ENCODE peak calls at places on chromosomes 5 and 9, in nine cellular contexts. U, D, J, G, H, Z, S, P and F are unnamed samples.

GRCh38 chr9:114397848-114398605 is 10.2 kb upstream of the AKNA start:
- DNase-seq in U (peak), D (peak), J (peak), G (peak), H (peak), Z (peak), S (peak), P (peak), F (peak)

GRCh38 chr5:154059039-154059430 is 20.3 kb downstream of the MFAP3 start:
- DNase-seq in U (no peak), D (no peak), J (no peak), G (no peak), H (no peak), Z (no peak), S (no peak), P (no peak), F (no peak)

GRCh38 chr5:90301248-90301647 is 108.3 kb downstream of the CETN3 start:
- DNase-seq in U (no peak), D (no peak), J (no peak), G (no peak), H (no peak), Z (no peak), S (no peak), P (no peak), F (no peak)

GRCh38 chr5:115557667-115558387 is 13.3 kb upstream of the FEM1C start:
- DNase-seq in U (no peak), D (no peak), J (no peak), G (no peak), H (peak), Z (no peak), S (no peak), P (no peak), F (no peak)

GRCh38 chr5:1013238-1013947 is 4.8 kb downstream of the NKD2 start:
- DNase-seq in U (no peak), D (no peak), J (no peak), G (no peak), H (no peak), Z (no peak), S (no peak), P (no peak), F (no peak)

GRCh38 chr9:137299938-137300337 is 2.1 kb downstream of the NRARP start:
- DNase-seq in U (no peak), D (no peak), J (no peak), G (no peak), H (no peak), Z (no peak), S (no peak), P (no peak), F (no peak)

GRCh38 chr9:87836951-87837715 is 45.5 kb upstream of the SPATA31E1 start:
- DNase-seq in U (no peak), D (no peak), J (no peak), G (no peak), H (peak), Z (no peak), S (no peak), P (no peak), F (no peak)

GRCh38 chr5:114053377-114053776 is 308.5 kb upstream of the KCNN2 start:
- DNase-seq in U (no peak), D (no peak), J (no peak), G (no peak), H (no peak), Z (no peak), S (no peak), P (no peak), F (no peak)

GRCh38 chr9:133331221-133331620 is 4.8 kb downstream of the SURF6 start:
- DNase-seq in U (no peak), D (no peak), J (no peak), G (no peak), H (no peak), Z (no peak), S (no peak), P (no peak), F (no peak)

GRCh38 chr5:71658916-71659661 is 60.0 kb upstream of the CARTPT start:
- DNase-seq in U (no peak), D (no peak), J (no peak), G (no peak), H (peak), Z (no peak), S (no peak), P (no peak), F (no peak)

GRCh38 chr5:15791274-15791673 is 291.3 kb downstream of the FBXL7 start:
- DNase-seq in U (no peak), D (no peak), J (no peak), G (no peak), H (no peak), Z (no peak), S (no peak), P (no peak), F (no peak)

GRCh38 chr5:151924564-151925395 is at the start of gene GLRA1:
- DNase-seq in U (peak), D (peak), J (no peak), G (peak), H (peak), Z (no peak), S (peak), P (no peak), F (no peak)

GRCh38 chr5:106964102-106964501 is 706.6 kb downstream of the EFNA5 start:
- DNase-seq in U (no peak), D (no peak), J (no peak), G (no peak), H (no peak), Z (no peak), S (no peak), P (peak), F (no peak)

GRCh38 chr5:94856257-94856656 is 237.8 kb downstream of the SLF1 start:
- DNase-seq in U (no peak), D (no peak), J (no peak), G (no peak), H (no peak), Z (no peak), S (no peak), P (no peak), F (no peak)

GRCh38 chr9:84385357-84386040 is 44.9 kb upstream of the SLC28A3 start:
- DNase-seq in U (no peak), D (no peak), J (no peak), G (no peak), H (no peak), Z (no peak), S (no peak), P (no peak), F (no peak)

GRCh38 chr5:100616291-100616690 is 81.1 kb downstream of the FAM174A start:
- DNase-seq in U (no peak), D (no peak), J (no peak), G (no peak), H (no peak), Z (no peak), S (no peak), P (no peak), F (no peak)

GRCh38 chr9:22838266-22838665 is 391.6 kb downstream of the DMRTA1 start:
- DNase-seq in U (no peak), D (no peak), J (no peak), G (no peak), H (no peak), Z (no peak), S (no peak), P (no peak), F (no peak)

GRCh38 chr5:50595199-50595598 is 71.2 kb upstream of the PARP8 start:
- DNase-seq in U (no peak), D (no peak), J (no peak), G (no peak), H (peak), Z (no peak), S (no peak), P (no peak), F (peak)

GRCh38 chr9:107637421-107638420 is 148.2 kb upstream of the KLF4 start:
- DNase-seq in U (no peak), D (peak), J (peak), G (no peak), H (peak), Z (peak), S (peak), P (no peak), F (peak)

GRCh38 chr5:119361723-119362122 is 5.9 kb downstream of the TNFAIP8 start:
- DNase-seq in U (no peak), D (no peak), J (no peak), G (no peak), H (no peak), Z (no peak), S (no peak), P (no peak), F (no peak)

GRCh38 chr5:171307843-171308452 is 1.1 kb upstream of the TLX3 start:
- DNase-seq in U (no peak), D (no peak), J (no peak), G (no peak), H (no peak), Z (no peak), S (no peak), P (no peak), F (no peak)

GRCh38 chr5:96517294-96517693 is 84.2 kb upstream of the PCSK1 start:
- DNase-seq in U (no peak), D (no peak), J (no peak), G (no peak), H (peak), Z (peak), S (no peak), P (no peak), F (no peak)

GRCh38 chr5:115842089-115842881 is 550 bp downstream of the AP3S1 start:
- DNase-seq in U (peak), D (no peak), J (peak), G (no peak), H (peak), Z (peak), S (peak), P (peak), F (peak)

GRCh38 chr5:16061163-16061562 is 118.4 kb downstream of the MARCHF11 start:
- DNase-seq in U (no peak), D (no peak), J (no peak), G (no peak), H (no peak), Z (no peak), S (no peak), P (no peak), F (no peak)

GRCh38 chr5:172505403-172505759 is 51.1 kb upstream of the SH3PXD2B start:
- DNase-seq in U (no peak), D (no peak), J (no peak), G (no peak), H (no peak), Z (no peak), S (no peak), P (no peak), F (no peak)

GRCh38 chr9:134326754-134327526 is 685 bp downstream of the RXRA start:
- DNase-seq in U (no peak), D (no peak), J (no peak), G (no peak), H (peak), Z (no peak), S (peak), P (no peak), F (no peak)

GRCh38 chr5:159208508-159209437 is 580 bp downstream of the RNF145 start:
- DNase-seq in U (no peak), D (peak), J (no peak), G (peak), H (peak), Z (peak), S (peak), P (no peak), F (no peak)

GRCh38 chr9:124629600-124629999 is 122.4 kb upstream of the NR5A1 start:
- DNase-seq in U (no peak), D (no peak), J (no peak), G (no peak), H (peak), Z (no peak), S (no peak), P (peak), F (no peak)

GRCh38 chr5:135486679-135487395 is 34.7 kb upstream of the TIFAB start:
- DNase-seq in U (no peak), D (no peak), J (no peak), G (no peak), H (no peak), Z (no peak), S (no peak), P (no peak), F (no peak)

GRCh38 chr9:126390923-126391322 is 64.3 kb downstream of the MVB12B start:
- DNase-seq in U (no peak), D (no peak), J (no peak), G (no peak), H (no peak), Z (no peak), S (no peak), P (no peak), F (no peak)

GRCh38 chr5:179755022-179755421 is 22.4 kb downstream of the MAML1 start:
- DNase-seq in U (no peak), D (no peak), J (no peak), G (no peak), H (no peak), Z (no peak), S (no peak), P (no peak), F (no peak)

GRCh38 chr9:131475956-131476776 is 26.6 kb upstream of the POMT1 start:
- DNase-seq in U (no peak), D (no peak), J (no peak), G (no peak), H (no peak), Z (no peak), S (no peak), P (no peak), F (no peak)

GRCh38 chr9:89941875-89942274 is 337.1 kb downstream of the GADD45G start:
- DNase-seq in U (no peak), D (no peak), J (no peak), G (no peak), H (peak), Z (no peak), S (no peak), P (no peak), F (peak)

GRCh38 chr9:78958887-78959286 is 612.9 kb upstream of the TLE4 start:
- DNase-seq in U (no peak), D (no peak), J (no peak), G (no peak), H (no peak), Z (peak), S (no peak), P (peak), F (no peak)

GRCh38 chr5:76804266-76804665 is 14.6 kb upstream of the F2RL1 start:
- DNase-seq in U (no peak), D (no peak), J (no peak), G (no peak), H (no peak), Z (no peak), S (no peak), P (peak), F (no peak)

GRCh38 chr5:158023266-158023665 is 164.3 kb upstream of the CLINT1 start:
- DNase-seq in U (no peak), D (no peak), J (no peak), G (no peak), H (no peak), Z (no peak), S (no peak), P (no peak), F (peak)